ENCODE peak calls at places on chromosomes 16 and 17, in six cellular contexts. One of them, this sample, is unnamed. For H3K4me1, the result is how much of the 10 kb centered on the place peaks cover.

GRCh38 chr16:14539156-14539555 is 90.9 kb downstream of the PARN start:
- DNase-seq in CD8-positive, alpha-beta T cell: no peak
- DNase-seq in uterus: no peak
- DNase-seq in cardiac muscle cell: no peak
- DNase-seq in kidney: no peak
- DNase-seq in fibroblast of lung: no peak
- DNase-seq in this sample: no peak

GRCh38 chr17:48497103-48497502 is 33.7 kb downstream of the HOXB1 start:
- DNase-seq in CD8-positive, alpha-beta T cell: no peak
- DNase-seq in uterus: no peak
- DNase-seq in cardiac muscle cell: no peak
- DNase-seq in kidney: no peak
- DNase-seq in fibroblast of lung: peak
- DNase-seq in this sample: no peak

GRCh38 chr16:82651921-82652601 is 25.3 kb downstream of the CDH13 start:
- DNase-seq in CD8-positive, alpha-beta T cell: no peak
- DNase-seq in uterus: no peak
- DNase-seq in cardiac muscle cell: no peak
- DNase-seq in kidney: no peak
- DNase-seq in fibroblast of lung: no peak
- DNase-seq in this sample: no peak

GRCh38 chr17:64196626-64197025 is 66.4 kb downstream of the TEX2 start:
- DNase-seq in CD8-positive, alpha-beta T cell: no peak
- DNase-seq in uterus: no peak
- DNase-seq in cardiac muscle cell: no peak
- DNase-seq in kidney: no peak
- DNase-seq in fibroblast of lung: peak
- DNase-seq in this sample: no peak

GRCh38 chr16:12057276-12057675 is 80.7 kb downstream of the SNX29 start:
- DNase-seq in CD8-positive, alpha-beta T cell: no peak
- DNase-seq in uterus: no peak
- DNase-seq in cardiac muscle cell: no peak
- DNase-seq in kidney: no peak
- DNase-seq in fibroblast of lung: peak
- DNase-seq in this sample: peak

GRCh38 chr16:50888486-50889261 is 146.8 kb downstream of the CYLD start:
- DNase-seq in CD8-positive, alpha-beta T cell: no peak
- DNase-seq in uterus: no peak
- DNase-seq in cardiac muscle cell: no peak
- DNase-seq in kidney: no peak
- DNase-seq in fibroblast of lung: no peak
- DNase-seq in this sample: no peak

GRCh38 chr17:75317671-75318070 is 28.4 kb upstream of the SLC25A19 start:
- DNase-seq in CD8-positive, alpha-beta T cell: no peak
- DNase-seq in uterus: no peak
- DNase-seq in cardiac muscle cell: no peak
- DNase-seq in kidney: peak
- DNase-seq in fibroblast of lung: no peak
- DNase-seq in this sample: no peak

GRCh38 chr17:42169351-42169750 is 11.6 kb downstream of the KCNH4 start:
- DNase-seq in CD8-positive, alpha-beta T cell: no peak
- DNase-seq in uterus: no peak
- DNase-seq in cardiac muscle cell: no peak
- DNase-seq in kidney: no peak
- DNase-seq in fibroblast of lung: no peak
- DNase-seq in this sample: no peak

GRCh38 chr17:18035704-18036103 is 3.3 kb downstream of the ATPAF2 start:
- DNase-seq in CD8-positive, alpha-beta T cell: no peak
- DNase-seq in uterus: no peak
- DNase-seq in cardiac muscle cell: no peak
- DNase-seq in kidney: no peak
- DNase-seq in fibroblast of lung: no peak
- DNase-seq in this sample: no peak

GRCh38 chr17:13353590-13353989 is 248.1 kb downstream of the HS3ST3A1 start:
- DNase-seq in CD8-positive, alpha-beta T cell: no peak
- DNase-seq in uterus: no peak
- DNase-seq in cardiac muscle cell: peak
- DNase-seq in kidney: no peak
- DNase-seq in fibroblast of lung: peak
- DNase-seq in this sample: no peak

GRCh38 chr16:1903220-1903574 is 15.0 kb downstream of the HS3ST6 start:
- DNase-seq in CD8-positive, alpha-beta T cell: no peak
- DNase-seq in uterus: no peak
- DNase-seq in cardiac muscle cell: no peak
- DNase-seq in kidney: no peak
- DNase-seq in fibroblast of lung: no peak
- DNase-seq in this sample: no peak

GRCh38 chr17:17970699-17971430 is 1.3 kb downstream of the TOM1L2 start:
- DNase-seq in CD8-positive, alpha-beta T cell: no peak
- DNase-seq in uterus: no peak
- DNase-seq in cardiac muscle cell: no peak
- DNase-seq in kidney: no peak
- DNase-seq in fibroblast of lung: no peak
- DNase-seq in this sample: no peak

GRCh38 chr16:50272111-50272571 is 5.8 kb downstream of the ADCY7 start:
- DNase-seq in CD8-positive, alpha-beta T cell: no peak
- DNase-seq in uterus: no peak
- DNase-seq in cardiac muscle cell: no peak
- DNase-seq in kidney: peak
- DNase-seq in fibroblast of lung: no peak
- DNase-seq in this sample: no peak

GRCh38 chr17:65657251-65657828 is 95.9 kb upstream of the AXIN2 start:
- DNase-seq in CD8-positive, alpha-beta T cell: no peak
- DNase-seq in uterus: no peak
- DNase-seq in cardiac muscle cell: no peak
- DNase-seq in kidney: no peak
- DNase-seq in fibroblast of lung: no peak
- DNase-seq in this sample: no peak

GRCh38 chr17:30234296-30234695 is 1.2 kb downstream of the SLC6A4 start:
- DNase-seq in CD8-positive, alpha-beta T cell: no peak
- DNase-seq in uterus: no peak
- DNase-seq in cardiac muscle cell: no peak
- DNase-seq in kidney: no peak
- DNase-seq in fibroblast of lung: no peak
- DNase-seq in this sample: no peak

GRCh38 chr16:22373662-22374310 is 633 bp downstream of the CDR2 start:
- DNase-seq in CD8-positive, alpha-beta T cell: peak
- DNase-seq in uterus: peak
- DNase-seq in cardiac muscle cell: peak
- DNase-seq in kidney: peak
- DNase-seq in fibroblast of lung: no peak
- DNase-seq in this sample: peak

GRCh38 chr17:1787301-1787902 is 25.5 kb downstream of the SERPINF1 start:
- DNase-seq in CD8-positive, alpha-beta T cell: no peak
- DNase-seq in uterus: peak
- DNase-seq in cardiac muscle cell: no peak
- DNase-seq in kidney: peak
- DNase-seq in fibroblast of lung: peak
- DNase-seq in this sample: no peak

GRCh38 chr17:57600092-57600491 is 145.0 kb downstream of the CCDC182 start:
- DNase-seq in CD8-positive, alpha-beta T cell: peak
- DNase-seq in uterus: no peak
- DNase-seq in cardiac muscle cell: no peak
- DNase-seq in kidney: no peak
- DNase-seq in fibroblast of lung: peak
- DNase-seq in this sample: no peak

GRCh38 chr16:49631521-49632041 is 224.3 kb downstream of the ZNF423 start:
- DNase-seq in CD8-positive, alpha-beta T cell: no peak
- DNase-seq in uterus: no peak
- DNase-seq in cardiac muscle cell: no peak
- DNase-seq in kidney: no peak
- DNase-seq in fibroblast of lung: peak
- DNase-seq in this sample: no peak

GRCh38 chr16:845349-845740 is 44.8 kb upstream of the GNG13 start:
- DNase-seq in CD8-positive, alpha-beta T cell: no peak
- DNase-seq in uterus: no peak
- DNase-seq in cardiac muscle cell: no peak
- DNase-seq in kidney: peak
- DNase-seq in fibroblast of lung: no peak
- DNase-seq in this sample: no peak

GRCh38 chr16:844638-845348 is 44.3 kb upstream of the GNG13 start:
- DNase-seq in CD8-positive, alpha-beta T cell: no peak
- DNase-seq in uterus: no peak
- DNase-seq in cardiac muscle cell: no peak
- DNase-seq in kidney: peak
- DNase-seq in fibroblast of lung: no peak
- DNase-seq in this sample: no peak

GRCh38 chr16:842061-842476 is 41.5 kb upstream of the GNG13 start:
- DNase-seq in CD8-positive, alpha-beta T cell: no peak
- DNase-seq in uterus: no peak
- DNase-seq in cardiac muscle cell: no peak
- DNase-seq in kidney: peak
- DNase-seq in fibroblast of lung: peak
- DNase-seq in this sample: no peak

GRCh38 chr16:842631-843560 is 42.4 kb upstream of the GNG13 start:
- DNase-seq in CD8-positive, alpha-beta T cell: no peak
- DNase-seq in uterus: no peak
- DNase-seq in cardiac muscle cell: no peak
- DNase-seq in kidney: peak
- DNase-seq in fibroblast of lung: no peak
- DNase-seq in this sample: no peak

GRCh38 chr16:843771-844170 is 43.2 kb upstream of the GNG13 start:
- DNase-seq in CD8-positive, alpha-beta T cell: no peak
- DNase-seq in uterus: no peak
- DNase-seq in cardiac muscle cell: no peak
- DNase-seq in kidney: peak
- DNase-seq in fibroblast of lung: no peak
- DNase-seq in this sample: no peak
- TF ChIP-seq CTCF in CD8-positive, alpha-beta T cell: no peak
- TF ChIP-seq CTCF in uterus: no peak
- TF ChIP-seq CTCF in cardiac muscle cell: no peak
- TF ChIP-seq CTCF in kidney: no peak
- TF ChIP-seq CTCF in fibroblast of lung: no peak
- TF ChIP-seq CTCF in this sample: no peak

GRCh38 chr17:3893720-3894116 is 865 bp upstream of the CAMKK1 start:
- DNase-seq in CD8-positive, alpha-beta T cell: no peak
- DNase-seq in uterus: no peak
- DNase-seq in cardiac muscle cell: no peak
- DNase-seq in kidney: no peak
- DNase-seq in fibroblast of lung: no peak
- DNase-seq in this sample: no peak

GRCh38 chr17:3894188-3894587 is 1.3 kb upstream of the CAMKK1 start:
- DNase-seq in CD8-positive, alpha-beta T cell: no peak
- DNase-seq in uterus: no peak
- DNase-seq in cardiac muscle cell: no peak
- DNase-seq in kidney: no peak
- DNase-seq in fibroblast of lung: no peak
- DNase-seq in this sample: no peak

GRCh38 chr17:3892095-3892998 is 506 bp downstream of the CAMKK1 start:
- DNase-seq in CD8-positive, alpha-beta T cell: peak
- DNase-seq in uterus: peak
- DNase-seq in cardiac muscle cell: peak
- DNase-seq in kidney: peak
- DNase-seq in fibroblast of lung: peak
- DNase-seq in this sample: peak

GRCh38 chr17:3891626-3892094 is 1.2 kb downstream of the CAMKK1 start:
- DNase-seq in CD8-positive, alpha-beta T cell: no peak
- DNase-seq in uterus: no peak
- DNase-seq in cardiac muscle cell: no peak
- DNase-seq in kidney: no peak
- DNase-seq in fibroblast of lung: no peak
- DNase-seq in this sample: no peak

GRCh38 chr17:3893003-3893719 is at the start of gene CAMKK1:
- DNase-seq in CD8-positive, alpha-beta T cell: peak
- DNase-seq in uterus: peak
- DNase-seq in cardiac muscle cell: peak
- DNase-seq in kidney: peak
- DNase-seq in fibroblast of lung: peak
- DNase-seq in this sample: peak
- H3K4me1 ChIP-seq in CD8-positive, alpha-beta T cell: under half
- H3K4me1 ChIP-seq in uterus: under half
- H3K4me1 ChIP-seq in cardiac muscle cell: under half
- H3K4me1 ChIP-seq in kidney: under half
- H3K4me1 ChIP-seq in fibroblast of lung: under half
- H3K4me1 ChIP-seq in this sample: half or more

GRCh38 chr17:39097159-39097519 is 54.3 kb downstream of the PLXDC1 start:
- DNase-seq in CD8-positive, alpha-beta T cell: no peak
- DNase-seq in uterus: no peak
- DNase-seq in cardiac muscle cell: no peak
- DNase-seq in kidney: no peak
- DNase-seq in fibroblast of lung: no peak
- DNase-seq in this sample: no peak
- TF ChIP-seq CTCF in CD8-positive, alpha-beta T cell: no peak
- TF ChIP-seq CTCF in uterus: no peak
- TF ChIP-seq CTCF in cardiac muscle cell: no peak
- TF ChIP-seq CTCF in kidney: no peak
- TF ChIP-seq CTCF in fibroblast of lung: no peak
- TF ChIP-seq CTCF in this sample: no peak

GRCh38 chr17:72825218-72825617 is 267.3 kb downstream of the SLC39A11 start:
- DNase-seq in CD8-positive, alpha-beta T cell: no peak
- DNase-seq in uterus: no peak
- DNase-seq in cardiac muscle cell: no peak
- DNase-seq in kidney: no peak
- DNase-seq in fibroblast of lung: no peak
- DNase-seq in this sample: no peak
- H3K4me1 ChIP-seq in CD8-positive, alpha-beta T cell: under half
- H3K4me1 ChIP-seq in uterus: under half
- H3K4me1 ChIP-seq in cardiac muscle cell: under half
- H3K4me1 ChIP-seq in kidney: under half
- H3K4me1 ChIP-seq in fibroblast of lung: under half
- H3K4me1 ChIP-seq in this sample: under half

GRCh38 chr17:9342225-9342624 is 233.4 kb downstream of the STX8 start:
- DNase-seq in CD8-positive, alpha-beta T cell: no peak
- DNase-seq in uterus: no peak
- DNase-seq in cardiac muscle cell: no peak
- DNase-seq in kidney: no peak
- DNase-seq in fibroblast of lung: no peak
- DNase-seq in this sample: no peak

GRCh38 chr17:9343513-9343912 is 232.1 kb downstream of the STX8 start:
- DNase-seq in CD8-positive, alpha-beta T cell: no peak
- DNase-seq in uterus: peak
- DNase-seq in cardiac muscle cell: peak
- DNase-seq in kidney: no peak
- DNase-seq in fibroblast of lung: no peak
- DNase-seq in this sample: no peak

GRCh38 chr17:9334536-9335446 is 240.8 kb downstream of the STX8 start:
- DNase-seq in CD8-positive, alpha-beta T cell: no peak
- DNase-seq in uterus: no peak
- DNase-seq in cardiac muscle cell: no peak
- DNase-seq in kidney: no peak
- DNase-seq in fibroblast of lung: no peak
- DNase-seq in this sample: no peak

GRCh38 chr17:9336817-9337216 is 238.8 kb downstream of the STX8 start:
- DNase-seq in CD8-positive, alpha-beta T cell: no peak
- DNase-seq in uterus: no peak
- DNase-seq in cardiac muscle cell: no peak
- DNase-seq in kidney: no peak
- DNase-seq in fibroblast of lung: no peak
- DNase-seq in this sample: no peak

DNA sequence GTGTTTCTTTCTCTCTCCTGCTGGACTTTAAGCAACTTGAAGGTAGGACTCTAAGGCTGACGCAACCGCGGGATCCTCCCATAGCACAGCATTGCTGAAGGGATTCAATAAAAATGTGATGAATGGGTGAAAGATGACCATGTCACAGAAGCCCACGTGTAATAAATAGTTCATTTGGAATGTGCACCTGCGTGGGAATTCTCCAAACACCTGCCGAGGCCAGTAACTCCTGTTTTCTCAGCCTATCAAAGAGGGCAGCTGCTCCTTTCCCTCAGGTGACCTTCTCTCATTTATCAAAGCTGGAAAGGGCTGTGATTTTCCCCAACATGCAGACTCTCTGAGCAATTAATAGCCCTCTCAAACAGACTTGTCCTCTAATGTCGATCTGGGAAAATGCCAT is 235.7 kb downstream of the STX8 start:
- DNase-seq in CD8-positive, alpha-beta T cell: no peak
- DNase-seq in uterus: no peak
- DNase-seq in cardiac muscle cell: no peak
- DNase-seq in kidney: no peak
- DNase-seq in fibroblast of lung: no peak
- DNase-seq in this sample: no peak
- TF ChIP-seq CTCF in CD8-positive, alpha-beta T cell: no peak
- TF ChIP-seq CTCF in uterus: no peak
- TF ChIP-seq CTCF in cardiac muscle cell: no peak
- TF ChIP-seq CTCF in kidney: no peak
- TF ChIP-seq CTCF in fibroblast of lung: no peak
- TF ChIP-seq CTCF in this sample: no peak